ENCODE peak calls at places on chromosomes 7 and 10, in four cellular contexts. S, Y, L and P are unnamed samples.
A peak's percentile ranks its signal among the peaks of the same experiment; 100 is the strongest.

GRCh38 chr7:101378808-101379207 is 16.1 kb downstream of the COL26A1 start:
- DNase-seq in S (no peak), Y (no peak), L (no peak), P (no peak)

GRCh38 chr7:14332155-14332554 is 342.7 kb upstream of the ETV1 start:
- DNase-seq in S (no peak), Y (no peak), L (peak; percentile 4), P (no peak)

GRCh38 chr7:55162476-55162875 is 143.7 kb downstream of the EGFR start:
- DNase-seq in S (no peak), Y (no peak), L (no peak), P (no peak)

GRCh38 chr7:65907501-65908198 is 34.8 kb downstream of the VKORC1L1 start:
- DNase-seq in S (no peak), Y (no peak), L (no peak), P (peak; percentile 88)

GRCh38 chr10:118128675-118129074 is 81.9 kb upstream of the RAB11FIP2 start:
- DNase-seq in S (no peak), Y (no peak), L (no peak), P (no peak)

GRCh38 chr10:92571649-92572048 is 2.2 kb downstream of the IDE start:
- DNase-seq in S (no peak), Y (no peak), L (no peak), P (no peak)

GRCh38 chr10:76051007-76051936 is 619.8 kb downstream of the LRMDA start:
- DNase-seq in S (no peak), Y (no peak), L (no peak), P (no peak)

GRCh38 chr7:3107889-3108570 is 64.4 kb upstream of the CARD11 start:
- DNase-seq in S (no peak), Y (no peak), L (no peak), P (no peak)

GRCh38 chr10:73899401-73899780 is 11.5 kb upstream of the PLAU start:
- DNase-seq in S (no peak), Y (peak; percentile 95), L (peak; percentile 92), P (peak; percentile 51)

GRCh38 chr7:130481898-130482297 is 10.0 kb upstream of the MEST start:
- DNase-seq in S (no peak), Y (no peak), L (no peak), P (no peak)

GRCh38 chr10:30984563-30985328 is 46.9 kb downstream of the ZNF438 start:
- DNase-seq in S (no peak), Y (no peak), L (no peak), P (no peak)

GRCh38 chr7:116805100-116805544 is 57.3 kb upstream of the CAPZA2 start:
- DNase-seq in S (no peak), Y (no peak), L (no peak), P (no peak)